ENCODE peak calls at places on chromosomes 11 and 22, in eight cellular contexts. One of them, this sample, is unnamed. For H3K4me1, the result is how much of the 10 kb centered on the place peaks cover.

GRCh38 chr11:19962053-19962794 is 198.1 kb downstream of the DBX1 start:
- DNase-seq in left lung: no peak
- DNase-seq in MM.1S: no peak
- DNase-seq in cardiac muscle cell: no peak
- DNase-seq in ovary: no peak
- DNase-seq in H9: no peak
- DNase-seq in tibial nerve: no peak
- DNase-seq in pancreas: no peak
- DNase-seq in this sample: no peak

GRCh38 chr11:112345708-112346107 is 85.0 kb upstream of the PLET1 start:
- DNase-seq in left lung: no peak
- DNase-seq in MM.1S: no peak
- DNase-seq in cardiac muscle cell: peak
- DNase-seq in ovary: no peak
- DNase-seq in H9: peak
- DNase-seq in tibial nerve: no peak
- DNase-seq in pancreas: no peak
- DNase-seq in this sample: no peak

GRCh38 chr22:36772451-36772850 is 3.5 kb downstream of the IFT27 start:
- DNase-seq in left lung: no peak
- DNase-seq in MM.1S: no peak
- DNase-seq in cardiac muscle cell: no peak
- DNase-seq in ovary: no peak
- DNase-seq in H9: no peak
- DNase-seq in tibial nerve: no peak
- DNase-seq in pancreas: no peak
- DNase-seq in this sample: no peak

GRCh38 chr11:10405858-10406592 is 49.0 kb upstream of the AMPD3 start:
- DNase-seq in left lung: peak
- DNase-seq in MM.1S: peak
- DNase-seq in cardiac muscle cell: peak
- DNase-seq in ovary: peak
- DNase-seq in H9: peak
- DNase-seq in tibial nerve: peak
- DNase-seq in pancreas: no peak
- DNase-seq in this sample: peak

GRCh38 chr22:49166211-49166610 is 661.5 kb downstream of the BRD1 start:
- DNase-seq in left lung: no peak
- DNase-seq in MM.1S: no peak
- DNase-seq in cardiac muscle cell: no peak
- DNase-seq in ovary: no peak
- DNase-seq in H9: no peak
- DNase-seq in tibial nerve: no peak
- DNase-seq in pancreas: no peak
- DNase-seq in this sample: no peak

GRCh38 chr11:69899957-69900821 is 81.0 kb upstream of the FGF3 start:
- DNase-seq in left lung: no peak
- DNase-seq in MM.1S: no peak
- DNase-seq in cardiac muscle cell: no peak
- DNase-seq in ovary: no peak
- DNase-seq in H9: no peak
- DNase-seq in tibial nerve: no peak
- DNase-seq in pancreas: peak
- DNase-seq in this sample: no peak

GRCh38 chr11:117259417-117259816 is 26.9 kb downstream of the RNF214 start:
- DNase-seq in left lung: no peak
- DNase-seq in MM.1S: no peak
- DNase-seq in cardiac muscle cell: no peak
- DNase-seq in ovary: no peak
- DNase-seq in H9: no peak
- DNase-seq in tibial nerve: no peak
- DNase-seq in pancreas: no peak
- DNase-seq in this sample: no peak

GRCh38 chr22:37561209-37562048 is 1.1 kb downstream of the CDC42EP1 start:
- DNase-seq in left lung: peak
- DNase-seq in MM.1S: peak
- DNase-seq in cardiac muscle cell: peak
- DNase-seq in ovary: peak
- DNase-seq in H9: peak
- DNase-seq in tibial nerve: peak
- DNase-seq in pancreas: peak
- DNase-seq in this sample: peak

GRCh38 chr11:68982134-68982533 is 1.3 kb upstream of the MRGPRD start:
- DNase-seq in left lung: no peak
- DNase-seq in MM.1S: no peak
- DNase-seq in cardiac muscle cell: no peak
- DNase-seq in ovary: no peak
- DNase-seq in H9: no peak
- DNase-seq in tibial nerve: no peak
- DNase-seq in pancreas: no peak
- DNase-seq in this sample: no peak

GRCh38 chr11:125174686-125175085 is 10.1 kb downstream of the PKNOX2 start:
- DNase-seq in left lung: no peak
- DNase-seq in MM.1S: no peak
- DNase-seq in cardiac muscle cell: no peak
- DNase-seq in ovary: no peak
- DNase-seq in H9: no peak
- DNase-seq in tibial nerve: no peak
- DNase-seq in pancreas: no peak
- DNase-seq in this sample: no peak

GRCh38 chr11:44606472-44606871 is 41.0 kb downstream of the CD82 start:
- DNase-seq in left lung: no peak
- DNase-seq in MM.1S: no peak
- DNase-seq in cardiac muscle cell: no peak
- DNase-seq in ovary: no peak
- DNase-seq in H9: no peak
- DNase-seq in tibial nerve: no peak
- DNase-seq in pancreas: no peak
- DNase-seq in this sample: no peak

GRCh38 chr11:101741479-101742175 is 157.8 kb upstream of the TRPC6 start:
- DNase-seq in left lung: no peak
- DNase-seq in MM.1S: no peak
- DNase-seq in cardiac muscle cell: no peak
- DNase-seq in ovary: no peak
- DNase-seq in H9: no peak
- DNase-seq in tibial nerve: no peak
- DNase-seq in pancreas: no peak
- DNase-seq in this sample: no peak

GRCh38 chr11:77082838-77083552 is 16.2 kb downstream of the CAPN5 start:
- DNase-seq in left lung: peak
- DNase-seq in MM.1S: no peak
- DNase-seq in cardiac muscle cell: no peak
- DNase-seq in ovary: peak
- DNase-seq in H9: no peak
- DNase-seq in tibial nerve: peak
- DNase-seq in pancreas: peak
- DNase-seq in this sample: peak

GRCh38 chr22:45996241-45997076 is 19.5 kb upstream of the WNT7B start:
- DNase-seq in left lung: peak
- DNase-seq in MM.1S: no peak
- DNase-seq in cardiac muscle cell: no peak
- DNase-seq in ovary: no peak
- DNase-seq in H9: no peak
- DNase-seq in tibial nerve: no peak
- DNase-seq in pancreas: peak
- DNase-seq in this sample: peak

GRCh38 chr22:23243006-23243573 is 62.8 kb downstream of the BCR start:
- DNase-seq in left lung: no peak
- DNase-seq in MM.1S: no peak
- DNase-seq in cardiac muscle cell: peak
- DNase-seq in ovary: no peak
- DNase-seq in H9: peak
- DNase-seq in tibial nerve: no peak
- DNase-seq in pancreas: no peak
- DNase-seq in this sample: no peak
- H3K4me1 ChIP-seq in left lung: half or more
- H3K4me1 ChIP-seq in MM.1S: under half
- H3K4me1 ChIP-seq in cardiac muscle cell: under half
- H3K4me1 ChIP-seq in ovary: under half
- H3K4me1 ChIP-seq in H9: under half
- H3K4me1 ChIP-seq in tibial nerve: under half
- H3K4me1 ChIP-seq in pancreas: under half
- H3K4me1 ChIP-seq in this sample: under half

DNA sequence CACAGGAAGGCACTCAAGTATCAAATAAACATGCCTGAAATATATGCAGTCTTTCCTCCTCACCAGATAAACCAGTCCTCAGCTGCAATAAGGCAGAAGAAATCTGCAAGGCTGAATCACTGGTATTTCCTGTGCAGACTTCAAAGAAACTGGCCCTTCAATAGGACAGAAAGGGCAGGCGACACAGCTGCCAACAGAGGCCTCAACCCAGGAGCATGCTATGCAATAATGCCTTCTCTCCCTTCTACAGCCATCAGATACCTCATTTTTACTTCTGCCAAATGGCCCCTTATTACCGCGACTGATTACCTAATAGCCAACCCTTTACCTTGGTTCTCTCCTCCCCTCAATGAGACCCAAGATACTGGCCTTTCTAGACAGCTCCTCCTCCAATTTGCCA is 8.0 kb downstream of the NUMA1 start:
- DNase-seq in left lung: no peak
- DNase-seq in MM.1S: peak
- DNase-seq in cardiac muscle cell: no peak
- DNase-seq in ovary: no peak
- DNase-seq in H9: no peak
- DNase-seq in tibial nerve: no peak
- DNase-seq in pancreas: no peak
- DNase-seq in this sample: no peak
- H3K4me1 ChIP-seq in left lung: half or more
- H3K4me1 ChIP-seq in MM.1S: under half
- H3K4me1 ChIP-seq in cardiac muscle cell: under half
- H3K4me1 ChIP-seq in ovary: under half
- H3K4me1 ChIP-seq in H9: under half
- H3K4me1 ChIP-seq in tibial nerve: under half
- H3K4me1 ChIP-seq in pancreas: under half
- H3K4me1 ChIP-seq in this sample: half or more

DNA sequence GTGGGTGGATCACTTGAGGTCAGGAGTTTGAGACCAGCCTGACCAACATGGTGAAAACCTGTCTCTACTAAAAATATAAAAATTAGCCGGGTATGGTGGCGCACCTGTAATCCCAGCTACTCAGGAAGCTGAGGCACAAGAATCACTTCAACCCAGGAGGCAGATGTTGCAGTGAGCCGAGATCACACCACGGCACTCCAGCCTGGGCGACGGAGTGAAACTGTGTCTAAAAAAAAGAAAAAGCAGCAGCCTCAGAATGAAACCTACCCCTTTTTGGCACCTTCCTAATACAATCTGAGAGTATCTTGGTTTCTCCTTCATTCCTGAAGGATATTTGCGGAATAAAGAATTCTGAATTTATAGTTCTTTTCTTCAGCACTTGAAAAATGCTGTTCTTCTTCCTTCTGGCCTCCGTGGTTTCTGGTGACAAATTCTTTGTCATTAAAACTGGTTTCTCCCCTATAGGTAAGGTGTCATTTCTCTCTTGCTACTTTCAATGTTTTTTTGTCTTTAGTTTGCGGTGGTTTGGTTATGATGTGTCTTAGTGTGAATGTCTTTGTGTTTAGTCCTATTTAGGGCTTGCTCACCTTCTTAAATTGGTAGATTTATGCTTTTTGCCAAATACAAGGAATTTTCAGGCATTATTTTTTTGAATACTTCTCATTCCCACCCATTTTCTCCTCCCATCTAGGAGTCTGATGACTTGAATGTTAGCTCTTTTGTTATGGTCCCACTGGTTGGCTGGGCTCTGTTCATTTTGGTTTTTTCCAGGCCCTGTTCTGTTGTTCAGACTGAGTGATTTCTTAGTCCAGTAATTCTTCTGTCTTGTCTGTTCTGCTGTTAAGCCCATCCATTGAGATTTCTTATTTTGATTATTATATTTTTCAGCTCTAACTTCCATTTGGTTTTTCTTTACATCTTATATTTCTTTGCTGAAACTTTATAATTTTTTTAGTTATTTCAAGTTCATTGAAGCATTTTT is 15.4 kb downstream of the ASRGL1 start:
- DNase-seq in left lung: no peak
- DNase-seq in MM.1S: peak
- DNase-seq in cardiac muscle cell: no peak
- DNase-seq in ovary: no peak
- DNase-seq in H9: no peak
- DNase-seq in tibial nerve: no peak
- DNase-seq in pancreas: no peak
- DNase-seq in this sample: no peak
- H3K4me1 ChIP-seq in left lung: under half
- H3K4me1 ChIP-seq in MM.1S: under half
- H3K4me1 ChIP-seq in cardiac muscle cell: under half
- H3K4me1 ChIP-seq in ovary: under half
- H3K4me1 ChIP-seq in H9: under half
- H3K4me1 ChIP-seq in tibial nerve: under half
- H3K4me1 ChIP-seq in pancreas: under half
- H3K4me1 ChIP-seq in this sample: under half

GRCh38 chr11:64854534-64855502 is 10.4 kb upstream of the CDC42BPG start:
- DNase-seq in left lung: peak
- DNase-seq in MM.1S: no peak
- DNase-seq in cardiac muscle cell: no peak
- DNase-seq in ovary: peak
- DNase-seq in H9: no peak
- DNase-seq in tibial nerve: peak
- DNase-seq in pancreas: peak
- DNase-seq in this sample: peak

GRCh38 chr11:64853709-64854108 is 9.3 kb upstream of the CDC42BPG start:
- DNase-seq in left lung: no peak
- DNase-seq in MM.1S: no peak
- DNase-seq in cardiac muscle cell: no peak
- DNase-seq in ovary: no peak
- DNase-seq in H9: no peak
- DNase-seq in tibial nerve: no peak
- DNase-seq in pancreas: peak
- DNase-seq in this sample: no peak

GRCh38 chr11:64851831-64852337 is 7.4 kb upstream of the CDC42BPG start:
- DNase-seq in left lung: no peak
- DNase-seq in MM.1S: peak
- DNase-seq in cardiac muscle cell: no peak
- DNase-seq in ovary: no peak
- DNase-seq in H9: no peak
- DNase-seq in tibial nerve: no peak
- DNase-seq in pancreas: no peak
- DNase-seq in this sample: no peak

GRCh38 chr11:64854157-64854533 is 9.7 kb upstream of the CDC42BPG start:
- DNase-seq in left lung: no peak
- DNase-seq in MM.1S: no peak
- DNase-seq in cardiac muscle cell: no peak
- DNase-seq in ovary: no peak
- DNase-seq in H9: no peak
- DNase-seq in tibial nerve: no peak
- DNase-seq in pancreas: peak
- DNase-seq in this sample: no peak

GRCh38 chr11:64852804-64853520 is 8.5 kb upstream of the CDC42BPG start:
- DNase-seq in left lung: no peak
- DNase-seq in MM.1S: no peak
- DNase-seq in cardiac muscle cell: no peak
- DNase-seq in ovary: no peak
- DNase-seq in H9: no peak
- DNase-seq in tibial nerve: no peak
- DNase-seq in pancreas: peak
- DNase-seq in this sample: no peak
- H3K4me1 ChIP-seq in left lung: half or more
- H3K4me1 ChIP-seq in MM.1S: under half
- H3K4me1 ChIP-seq in cardiac muscle cell: under half
- H3K4me1 ChIP-seq in ovary: under half
- H3K4me1 ChIP-seq in H9: under half
- H3K4me1 ChIP-seq in tibial nerve: half or more
- H3K4me1 ChIP-seq in pancreas: under half
- H3K4me1 ChIP-seq in this sample: half or more